ENCODE peak calls at places on chromosomes 6 and 20, in five cellular contexts. W is brain microvascular endothelial cell, A is upper lobe of right lung, K is RWPE1, R is GM23338. H is an unnamed sample.

GRCh38 chr6:89260832-89261231 is 43.7 kb upstream of the GABRR1 start:
- DNase-seq in K (no peak), W (no peak), R (no peak), A (no peak), H (no peak)

GRCh38 chr6:71404967-71405278 is 116.3 kb downstream of the OGFRL1 start:
- DNase-seq in A (no peak), W (no peak), R (no peak), K (no peak), H (no peak)

GRCh38 chr6:41942045-41942851 is 640 bp upstream of the CCND3 start:
- DNase-seq in K (peak; percentile 65), R (peak; percentile 59), A (no peak), W (no peak), H (no peak)

GRCh38 chr6:53735896-53736295 is 58.9 kb upstream of the LRRC1 start:
- DNase-seq in A (no peak), W (no peak), R (no peak), K (no peak), H (no peak)

GRCh38 chr20:63082308-63082938 is 75.7 kb upstream of the BHLHE23 start:
- DNase-seq in A (peak; percentile 66), R (peak; percentile 86), W (peak; percentile 23), K (peak; percentile 86), H (peak; percentile 75)

GRCh38 chr6:145155411-145155810 is 579.9 kb downstream of the EPM2A start:
- DNase-seq in K (no peak), R (no peak), A (no peak), W (no peak), H (no peak)

GRCh38 chr6:33118525-33119123 is 42.8 kb downstream of the HLA-DPB1 start:
- DNase-seq in R (peak; percentile 80), K (peak; percentile 20), W (peak; percentile 16), A (no peak), H (peak; percentile 41)

GRCh38 chr6:63740709-63741108 is 105.1 kb downstream of the PHF3 start:
- DNase-seq in A (no peak), R (no peak), K (peak; percentile 57), W (peak; percentile 65), H (peak; percentile 10)

GRCh38 chr6:85402922-85403321 is 47.0 kb upstream of the NT5E start:
- DNase-seq in A (no peak), R (no peak), W (no peak), K (peak; percentile 50), H (no peak)

GRCh38 chr6:15921243-15921642 is 207.6 kb upstream of the MYLIP start:
- DNase-seq in R (no peak), A (no peak), W (no peak), K (no peak), H (no peak)

GRCh38 chr20:1209447-1210387 is 6.5 kb downstream of the C20orf202 start:
- DNase-seq in R (peak; percentile 46), K (no peak), W (no peak), A (no peak), H (no peak)

GRCh38 chr6:65399355-65400084 is 307.5 kb downstream of the EYS start:
- DNase-seq in K (no peak), A (no peak), R (no peak), W (no peak), H (no peak)

GRCh38 chr20:49291200-49291599 is 13.3 kb upstream of the ZNFX1 start:
- DNase-seq in W (no peak), A (no peak), R (no peak), K (no peak), H (no peak)

GRCh38 chr6:125270380-125270779 is 31.4 kb downstream of the HDDC2 start:
- DNase-seq in R (no peak), K (no peak), W (no peak), A (no peak), H (no peak)

GRCh38 chr6:11111769-11112437 is 378 bp upstream of the ERVFRD-1 start:
- DNase-seq in K (no peak), R (no peak), W (no peak), A (no peak), H (no peak)

GRCh38 chr6:10146723-10147451 is 268.0 kb downstream of the TFAP2A start:
- DNase-seq in R (peak; percentile 84), A (no peak), K (peak; percentile 69), W (peak; percentile 45), H (peak; percentile 26)

GRCh38 chr6:39452746-39453145 is 130.2 kb upstream of the KCNK16 start:
- DNase-seq in R (no peak), K (no peak), A (no peak), W (no peak), H (no peak)

GRCh38 chr20:62336329-62336728 is 30.8 kb downstream of the LAMA5 start:
- DNase-seq in W (no peak), R (no peak), K (no peak), A (no peak), H (no peak)

GRCh38 chr20:49595346-49595745 is 27.4 kb upstream of the PTGIS start:
- DNase-seq in A (no peak), W (no peak), K (no peak), R (no peak), H (no peak)

GRCh38 chr6:89251170-89251569 is 34.0 kb upstream of the GABRR1 start:
- DNase-seq in K (no peak), R (no peak), A (no peak), W (no peak), H (no peak)

GRCh38 chr20:63519765-63520593 is 586 bp upstream of the PPDPF start:
- DNase-seq in W (no peak), K (peak; percentile 80), A (peak; percentile 88), R (peak; percentile 86), H (peak; percentile 84)

GRCh38 chr6:47653706-47654105 is 44.7 kb upstream of the ADGRF4 start:
- DNase-seq in R (no peak), K (no peak), W (no peak), A (no peak), H (peak; percentile 46)

GRCh38 chr20:19626896-19627295 is 131.2 kb upstream of the RIN2 start:
- DNase-seq in W (peak; percentile 1), A (no peak), K (no peak), R (no peak), H (no peak)

GRCh38 chr6:34383171-34383631 is 9.3 kb downstream of the NUDT3 start:
- DNase-seq in K (no peak), A (no peak), W (peak; percentile 63), R (no peak), H (no peak)

GRCh38 chr20:33490023-33490933 is at the start of gene CBFA2T2:
- DNase-seq in A (peak; percentile 89), W (peak; percentile 37), K (peak; percentile 84), R (no peak), H (no peak)

DNA sequence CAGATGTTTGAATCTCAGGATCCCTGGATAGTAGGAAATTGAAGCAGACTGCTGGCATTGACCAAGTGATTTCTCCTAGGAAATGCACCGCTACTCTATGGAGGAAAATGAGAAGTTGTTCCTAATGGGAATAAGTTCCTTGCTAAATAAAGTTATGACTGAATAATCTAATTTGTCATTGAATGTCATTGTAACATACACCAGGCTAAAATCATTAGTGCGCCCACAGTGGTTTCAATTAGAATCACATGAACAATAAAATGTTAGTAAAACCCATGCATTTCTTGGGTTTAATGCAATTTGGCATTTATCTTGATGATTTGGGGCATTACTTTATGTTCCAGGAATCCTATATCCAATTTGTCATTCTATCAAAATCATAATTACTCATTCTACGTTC is 949.9 kb downstream of the EPHA7 start:
- DNase-seq in R (no peak), W (no peak), K (no peak), A (no peak), H (no peak)
- TF ChIP-seq CTCF in R (no peak), W (no peak), K (no peak), A (no peak), H (no peak)

DNA sequence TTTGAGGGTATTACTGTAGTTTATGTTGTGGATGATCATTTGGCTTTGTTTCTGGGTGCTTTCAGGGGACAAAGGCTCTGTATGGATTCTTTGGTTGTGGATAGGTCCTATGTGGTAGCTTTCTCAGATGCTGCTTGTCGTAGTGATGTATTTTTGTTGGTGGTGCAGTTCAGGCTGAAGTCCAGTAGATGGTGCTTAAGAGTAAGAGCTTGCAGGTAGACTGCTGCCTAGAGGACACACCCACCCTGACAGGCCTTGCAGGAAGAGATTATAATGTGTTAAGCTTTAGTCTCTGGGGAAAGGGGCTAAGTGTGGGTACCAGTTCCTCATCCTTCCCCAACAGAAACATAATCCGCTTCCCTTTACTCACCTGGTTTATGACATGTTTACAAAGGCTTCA is 62.6 kb upstream of the ADGRB3 start:
- DNase-seq in K (peak; percentile 19), A (no peak), W (peak; percentile 5), R (peak; percentile 88), H (peak; percentile 59)
- TF ChIP-seq CTCF in K (peak; percentile 16), A (peak; percentile 32), W (peak; percentile 72), R (peak; percentile 88), H (peak; percentile 47)

GRCh38 chr6:128672023-128672422 is 151.6 kb upstream of the PTPRK start:
- DNase-seq in A (no peak), R (no peak), W (no peak), K (no peak), H (no peak)
- TF ChIP-seq CTCF in A (no peak), R (no peak), W (no peak), K (no peak), H (no peak)

DNA sequence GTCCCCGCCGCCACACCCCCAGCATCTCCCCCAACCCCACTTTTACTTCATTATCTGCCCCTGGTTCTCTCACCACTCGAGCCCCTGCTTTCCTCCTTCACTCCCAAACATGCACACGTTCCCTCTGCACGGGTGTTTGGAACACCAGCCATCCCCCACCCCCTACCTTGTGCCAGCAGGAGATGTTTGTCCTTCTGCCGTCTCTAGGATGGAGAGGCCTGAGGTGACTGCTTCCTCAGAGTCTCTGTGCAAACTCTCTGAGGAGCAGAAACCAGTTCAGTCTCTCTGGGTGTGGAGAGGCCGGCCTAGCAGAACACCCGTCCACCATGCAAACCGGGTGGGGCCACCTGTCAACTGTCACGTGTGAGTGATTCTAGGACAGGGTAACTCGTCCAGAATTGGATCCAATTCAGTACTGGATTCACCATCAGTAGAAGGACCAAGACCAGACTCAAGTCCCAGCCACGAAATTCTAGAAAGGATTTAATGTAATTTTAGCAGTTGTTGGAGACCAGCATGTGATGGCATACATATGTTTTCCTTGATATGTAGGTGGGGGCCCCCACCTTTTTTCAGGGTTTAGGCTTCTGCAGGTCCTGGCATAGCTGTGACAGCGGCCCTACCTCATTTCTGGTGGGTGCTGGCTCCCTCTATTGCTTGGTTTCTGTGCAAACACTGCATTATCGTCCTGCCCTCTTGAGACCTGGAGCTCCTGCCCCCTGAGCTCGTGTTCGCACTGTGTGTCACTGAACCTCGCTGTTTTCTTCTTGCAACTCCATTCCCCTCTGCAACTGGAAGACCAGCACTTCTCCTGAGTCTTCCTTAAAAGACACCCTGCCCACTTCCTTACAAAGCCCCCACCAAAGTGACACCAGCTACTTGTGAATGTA is at the start of gene RAET1E:
- DNase-seq in A (peak; percentile 40), W (no peak), K (no peak), R (peak; percentile 30), H (peak; percentile 13)
- TF ChIP-seq CTCF in A (no peak), W (peak; percentile 8), K (no peak), R (no peak), H (no peak)

DNA sequence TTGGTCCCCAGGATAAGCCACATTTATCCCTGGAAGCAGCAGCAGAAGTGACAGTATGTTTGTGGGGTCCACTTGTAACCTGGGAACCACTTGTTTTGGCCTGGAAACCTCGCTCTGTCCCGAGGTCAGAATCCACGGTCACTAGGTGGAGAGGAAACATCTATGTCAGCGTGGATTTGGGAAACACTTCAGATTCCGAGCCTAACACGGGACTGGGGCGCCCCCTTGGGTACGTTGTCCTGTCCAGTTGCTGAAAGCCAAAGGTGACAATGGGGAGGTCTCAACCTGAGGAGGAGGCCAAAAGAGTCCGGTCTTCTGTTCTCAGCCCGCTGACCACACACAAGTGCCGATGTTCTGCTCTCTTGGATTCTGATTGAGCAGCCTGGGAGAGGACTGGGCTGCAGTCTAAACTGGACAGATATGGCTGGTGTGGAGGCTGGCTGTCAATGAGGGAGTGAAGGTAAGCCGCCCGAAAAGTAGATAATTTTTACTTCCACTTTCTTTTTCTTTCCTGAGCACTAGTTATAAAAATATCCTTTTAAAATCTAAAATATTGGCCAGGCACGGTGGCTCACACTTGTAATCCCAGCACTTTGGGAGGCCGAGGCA is 4.9 kb upstream of the ZFP57 start:
- DNase-seq in W (no peak), R (peak; percentile 85), A (no peak), K (no peak), H (peak; percentile 55)
- TF ChIP-seq CTCF in W (no peak), R (peak; percentile 86), A (no peak), K (no peak), H (no peak)